ENCODE peak calls at places on chromosome 6, in five cellular contexts. I is activated naive CD4-positive, alpha-beta T cell treated with Interleukin-2 at 50 U/mL for 16 hours; N is activated gamma-delta T cell treated with Interleukin-2 at 50 U/mL for 16 hours; M is neural progenitor cell; L is NCI-H1092 treated with DMSO at 0.1 percent for 48 hours. W is an unnamed sample.

GRCh38 chr6:152598858-152599537 is 38.2 kb downstream of the SYNE1 start:
- DNase-seq in I (no peak), N (no peak), M (no peak), L (no peak), W (no peak)

GRCh38 chr6:22295145-22295544 is 1.7 kb downstream of the PRL start:
- DNase-seq in I (no peak), N (no peak), M (no peak), L (peak; percentile 34), W (no peak)

GRCh38 chr6:129243377-129243776 is 360.4 kb downstream of the LAMA2 start:
- DNase-seq in I (no peak), N (no peak), M (no peak), L (no peak), W (no peak)

GRCh38 chr6:31641370-31641769 is 11.1 kb downstream of the BAG6 start:
- DNase-seq in I (no peak), N (no peak), M (no peak), L (no peak), W (no peak)

GRCh38 chr6:38404900-38405556 is 234.7 kb downstream of the BTBD9 start:
- DNase-seq in I (no peak), N (no peak), M (no peak), L (no peak), W (no peak)

GRCh38 chr6:6915219-6915618 is 192.5 kb upstream of the RREB1 start:
- DNase-seq in I (no peak), N (no peak), M (no peak), L (no peak), W (no peak)

GRCh38 chr6:88105741-88106340 is 58.2 kb downstream of the SPACA1 start:
- DNase-seq in I (no peak), N (no peak), M (no peak), L (no peak), W (no peak)

GRCh38 chr6:79033279-79033678 is 44.8 kb downstream of the PHIP start:
- DNase-seq in I (no peak), N (no peak), M (no peak), L (no peak), W (no peak)

GRCh38 chr6:114053791-114054190 is 82.8 kb upstream of the HDAC2 start:
- DNase-seq in I (no peak), N (no peak), M (no peak), L (no peak), W (no peak)

GRCh38 chr6:39263299-39264037 is 34.2 kb upstream of the KCNK5 start:
- DNase-seq in I (no peak), N (no peak), M (no peak), L (no peak), W (no peak)

GRCh38 chr6:13026557-13026956 is 301.8 kb downstream of the TBC1D7 start:
- DNase-seq in I (no peak), N (no peak), M (peak; percentile 8), L (no peak), W (no peak)

GRCh38 chr6:73309784-73310502 is 44.1 kb downstream of the DPPA5 start:
- DNase-seq in I (peak; percentile 70), N (peak; percentile 45), M (peak; percentile 74), L (peak; percentile 61), W (no peak)

GRCh38 chr6:32167154-32167760 is 2.9 kb downstream of the EGFL8 start:
- DNase-seq in I (no peak), N (no peak), M (no peak), L (no peak), W (no peak)

GRCh38 chr6:68572525-68572924 is 62.6 kb upstream of the ADGRB3 start:
- DNase-seq in I (no peak), N (no peak), M (peak; percentile 63), L (peak; percentile 46), W (no peak)

GRCh38 chr6:3159805-3160781 is 2.7 kb upstream of the TUBB2A start:
- DNase-seq in I (peak; percentile 66), N (peak; percentile 54), M (peak; percentile 36), L (no peak), W (peak; percentile 64)

GRCh38 chr6:144581807-144582537 is 296.8 kb downstream of the UTRN start:
- DNase-seq in I (peak; percentile 24), N (no peak), M (peak; percentile 63), L (peak; percentile 47), W (no peak)

GRCh38 chr6:142942805-142943227 is 2.2 kb downstream of the HIVEP2 start:
- DNase-seq in I (no peak), N (no peak), M (no peak), L (no peak), W (no peak)

GRCh38 chr6:33412140-33413009 is 1.6 kb downstream of the PHF1 start:
- DNase-seq in I (no peak), N (no peak), M (no peak), L (no peak), W (no peak)

GRCh38 chr6:99138445-99138844 is 190.7 kb upstream of the FBXL4 start:
- DNase-seq in I (no peak), N (no peak), M (no peak), L (peak; percentile 40), W (no peak)

W was measured in T follicular helper cell.